ENCODE peak calls at places on chromosomes 16 and 17, in nine cellular contexts. F, E, S, I, G, X, M, P and V are unnamed samples.

GRCh38 chr16:56938664-56939513 is 6.9 kb downstream of the HERPUD1 start:
- DNase-seq in M (no peak), P (no peak), E (no peak), X (no peak), S (no peak), G (no peak), F (no peak), I (no peak), V (no peak)

GRCh38 chr17:81125573-81126081 is 39.7 kb upstream of the PVALEF start:
- DNase-seq in F (no peak), S (no peak), P (no peak), M (no peak), X (no peak), G (no peak), E (peak; percentile 36), I (no peak), V (no peak)

GRCh38 chr17:73290399-73291259 is 21.2 kb downstream of the CDC42EP4 start:
- DNase-seq in F (no peak), M (no peak), P (no peak), X (no peak), I (no peak), G (no peak), E (no peak), S (no peak), V (no peak)

GRCh38 chr16:14658063-14658462 is 25.3 kb downstream of the BFAR start:
- DNase-seq in F (no peak), X (peak; percentile 16), P (no peak), G (no peak), I (no peak), E (no peak), M (no peak), S (no peak), V (peak; percentile 81)

GRCh38 chr16:23146877-23147601 is 2.2 kb downstream of the USP31 start:
- DNase-seq in G (no peak), P (no peak), F (no peak), S (no peak), E (no peak), M (no peak), X (no peak), I (no peak), V (no peak)

GRCh38 chr17:45311762-45312476 is 4.9 kb downstream of the MAP3K14 start:
- DNase-seq in I (no peak), G (no peak), E (peak; percentile 99), M (peak; percentile 82), S (peak; percentile 34), F (no peak), X (peak; percentile 74), P (peak; percentile 81), V (no peak)

GRCh38 chr17:8832711-8833352 is 33.7 kb upstream of the MFSD6L start:
- DNase-seq in E (no peak), F (no peak), S (no peak), X (peak; percentile 53), I (no peak), P (peak; percentile 57), M (no peak), G (no peak), V (peak; percentile 67)

GRCh38 chr17:45110676-45111611 is 21.4 kb downstream of the PLCD3 start:
- DNase-seq in E (no peak), P (no peak), M (no peak), X (no peak), S (no peak), G (no peak), I (no peak), F (no peak), V (no peak)

GRCh38 chr17:68424861-68425260 is 32.4 kb downstream of the WIPI1 start:
- DNase-seq in E (peak; percentile 67), M (peak; percentile 80), F (no peak), X (no peak), I (no peak), P (peak; percentile 69), G (no peak), S (no peak), V (no peak)

GRCh38 chr17:63699638-63700527 is at the start of gene LIMD2:
- DNase-seq in S (peak; percentile 77), F (peak; percentile 54), X (peak; percentile 84), M (peak; percentile 84), E (peak; percentile 25), I (peak; percentile 55), P (peak; percentile 77), G (peak; percentile 28), V (peak; percentile 80)

GRCh38 chr17:37490022-37490587 is 414 bp downstream of the DUSP14 start:
- DNase-seq in G (peak; percentile 54), I (peak; percentile 63), E (peak; percentile 38), S (peak; percentile 57), F (peak; percentile 66), M (peak; percentile 83), X (peak; percentile 81), P (peak; percentile 77), V (peak; percentile 53)

GRCh38 chr17:48995871-48996695 is 1.1 kb upstream of the IGF2BP1 start:
- DNase-seq in I (no peak), E (no peak), F (no peak), X (no peak), P (no peak), M (no peak), G (no peak), S (no peak), V (peak; percentile 96)

GRCh38 chr16:88977028-88977844 is at the start of gene CBFA2T3:
- DNase-seq in S (no peak), X (no peak), F (peak; percentile 34), I (peak; percentile 40), P (peak; percentile 87), M (peak; percentile 86), E (no peak), G (peak; percentile 38), V (no peak)

GRCh38 chr16:31243734-31244670 is 15.8 kb upstream of the ITGAM start:
- DNase-seq in E (no peak), I (no peak), M (no peak), F (no peak), S (no peak), P (no peak), G (no peak), X (no peak), V (no peak)

GRCh38 chr17:54848368-54848987 is 52.2 kb upstream of the TOM1L1 start:
- DNase-seq in P (no peak), X (no peak), G (no peak), E (no peak), S (no peak), I (no peak), F (no peak), M (no peak), V (no peak)

GRCh38 chr17:51165680-51166197 is 472 bp upstream of the NME2 start:
- DNase-seq in P (no peak), I (no peak), M (no peak), X (peak; percentile 38), S (no peak), F (no peak), E (no peak), G (no peak), V (no peak)

GRCh38 chr16:89288966-89289365 is 71.5 kb downstream of the ZNF778 start:
- DNase-seq in X (no peak), S (no peak), F (no peak), I (no peak), P (no peak), M (no peak), G (no peak), E (no peak), V (no peak)

GRCh38 chr17:69246726-69247375 is 18.2 kb upstream of the ABCA10 start:
- DNase-seq in M (no peak), G (peak; percentile 76), P (no peak), X (no peak), F (no peak), I (peak; percentile 76), E (peak; percentile 81), S (no peak), V (peak; percentile 77)

GRCh38 chr16:78396673-78397072 is 297.2 kb downstream of the WWOX start:
- DNase-seq in M (no peak), I (no peak), G (no peak), E (no peak), P (no peak), S (no peak), X (no peak), F (no peak), V (no peak)

GRCh38 chr17:67027031-67027628 is 17.2 kb upstream of the CACNG1 start:
- DNase-seq in M (peak; percentile 44), I (no peak), G (no peak), P (no peak), E (peak; percentile 64), F (no peak), S (no peak), X (no peak), V (no peak)

GRCh38 chr17:74842599-74843351 is 16.9 kb downstream of the GRIN2C start:
- DNase-seq in F (peak; percentile 66), G (peak; percentile 63), I (peak; percentile 73), P (peak; percentile 87), S (no peak), M (peak; percentile 92), E (peak; percentile 82), X (no peak), V (peak; percentile 72)

GRCh38 chr17:80441133-80441578 is 26.2 kb downstream of the ENDOV start:
- DNase-seq in F (no peak), G (peak; percentile 39), I (peak; percentile 61), E (peak; percentile 40), X (peak; percentile 85), M (no peak), P (no peak), S (peak; percentile 22), V (peak; percentile 76)

GRCh38 chr17:80474231-80474932 is 2.0 kb downstream of the NPTX1 start:
- DNase-seq in E (peak; percentile 83), I (peak; percentile 21), F (no peak), S (no peak), G (peak; percentile 44), M (no peak), P (no peak), X (no peak), V (peak; percentile 45)

GRCh38 chr16:85329999-85330693 is 217.9 kb upstream of the CIBAR2 start:
- DNase-seq in S (no peak), G (no peak), I (no peak), E (no peak), M (no peak), P (no peak), X (no peak), F (no peak), V (no peak)
- H3K27ac ChIP-seq in S (no peak overlapping the region), G (no peak overlapping the region), I (peak overlapping the region; percentile 27), E (no peak overlapping the region), M (no peak overlapping the region), P (no peak overlapping the region), X (no peak overlapping the region), F (no peak overlapping the region), V (peak overlapping the region; percentile 41)

GRCh38 chr17:42362245-42362961 is 25.8 kb downstream of the STAT3 start:
- DNase-seq in F (no peak), E (no peak), M (peak; percentile 66), S (no peak), X (no peak), P (peak; percentile 55), I (no peak), G (no peak), V (no peak)
- H3K4me1 ChIP-seq in F (no peaks in the 10 kb centered on the region), E (no peaks in the 10 kb centered on the region), M (peaks cover 76% of the 10 kb centered on the region), S (peaks cover 33% of the 10 kb centered on the region), X (no peaks in the 10 kb centered on the region), P (peaks cover 91% of the 10 kb centered on the region), I (peaks cover 11% of the 10 kb centered on the region), G (no peaks in the 10 kb centered on the region), V (peaks cover 5% of the 10 kb centered on the region)

GRCh38 chr16:21697032-21697431 is 33.3 kb downstream of the OTOA start:
- DNase-seq in E (no peak), G (no peak), M (no peak), I (no peak), F (no peak), X (no peak), P (no peak), S (no peak), V (no peak)
- TF ChIP-seq CTCF in E (no peak), G (no peak), M (no peak), I (no peak), F (no peak), X (no peak), P (no peak), S (no peak), V (no peak)

GRCh38 chr17:18225562-18226283 is at the start of gene LLGL1:
- DNase-seq in I (peak; percentile 12), M (peak; percentile 72), X (no peak), F (peak; percentile 52), P (no peak), G (no peak), S (no peak), E (no peak), V (peak; percentile 24)
- H3K27ac ChIP-seq in I (peak within 1 kb of the TSS; percentile 85), M (peak within 1 kb of the TSS; percentile 30), X (peak within 1 kb of the TSS; percentile 62), F (peak within 1 kb of the TSS; percentile 82), P (peak within 1 kb of the TSS; percentile 56), G (peak within 1 kb of the TSS; percentile 66), S (no peak within 1 kb of the TSS), E (no peak within 1 kb of the TSS), V (peak within 1 kb of the TSS; percentile 65)